ENCODE peak calls at places on chromosomes 3 and 15, in five cellular contexts. Z, W, V, M and T are unnamed samples.
A peak's percentile ranks its signal among the peaks of the same experiment; 100 is the strongest.

GRCh38 chr3:24601500-24601899 is 106.8 kb upstream of the THRB start:
- DNase-seq in M (no peak), Z (no peak), W (no peak), V (no peak), T (no peak)

GRCh38 chr3:113222412-113223086 is 11.2 kb downstream of the BOC start:
- DNase-seq in W (no peak), V (no peak), Z (no peak), M (no peak), T (no peak)

GRCh38 chr3:45180051-45180450 is 33.9 kb upstream of the CDCP1 start:
- DNase-seq in V (no peak), W (no peak), Z (no peak), M (no peak), T (no peak)

GRCh38 chr15:90001683-90002427 is 731 bp downstream of the ZNF710 start:
- DNase-seq in V (peak; percentile 55), Z (peak; percentile 75), W (peak; percentile 76), M (peak; percentile 80), T (peak; percentile 55)

GRCh38 chr15:66883322-66883911 is 181.4 kb downstream of the SMAD6 start:
- DNase-seq in M (peak; percentile 96), W (peak; percentile 91), V (peak; percentile 86), Z (peak; percentile 96), T (peak; percentile 96)

GRCh38 chr3:44687898-44688297 is 24.6 kb upstream of the ZNF502 start:
- DNase-seq in M (no peak), Z (no peak), V (no peak), W (no peak), T (no peak)

GRCh38 chr15:31361764-31362120 is 35.1 kb downstream of the KLF13 start:
- DNase-seq in M (no peak), W (no peak), V (no peak), Z (no peak), T (no peak)

GRCh38 chr15:44035781-44036699 is 159.0 kb downstream of the FRMD5 start:
- DNase-seq in W (no peak), V (no peak), Z (no peak), M (no peak), T (no peak)

GRCh38 chr3:49465269-49466034 is 4.6 kb upstream of the DAG1 start:
- DNase-seq in W (peak; percentile 69), V (peak; percentile 72), M (no peak), Z (no peak), T (no peak)

GRCh38 chr3:149701206-149701976 is 43.6 kb upstream of the WWTR1 start:
- DNase-seq in V (no peak), Z (no peak), W (no peak), M (no peak), T (no peak)

GRCh38 chr3:127215714-127216414 is 22.9 kb downstream of the PRR23E start:
- DNase-seq in W (no peak), Z (no peak), V (no peak), M (no peak), T (no peak)

GRCh38 chr3:106945435-106945834 is 431.8 kb upstream of the CCDC54 start:
- DNase-seq in V (no peak), M (no peak), Z (no peak), W (no peak), T (no peak)

GRCh38 chr3:65902304-65902793 is 136.4 kb downstream of the MAGI1 start:
- DNase-seq in V (peak; percentile 45), Z (no peak), M (no peak), W (no peak), T (no peak)

GRCh38 chr3:9192238-9192637 is 57.2 kb downstream of the SRGAP3 start:
- DNase-seq in V (peak; percentile 43), W (no peak), M (no peak), Z (no peak), T (peak; percentile 80)

GRCh38 chr15:67548862-67549651 is 6.6 kb downstream of the MAP2K5 start:
- DNase-seq in Z (no peak), W (no peak), V (peak; percentile 27), M (no peak), T (peak; percentile 23)

GRCh38 chr3:46948830-46949671 is 27.5 kb downstream of the CCDC12 start:
- DNase-seq in Z (no peak), W (peak; percentile 80), M (no peak), V (peak; percentile 60), T (peak; percentile 47)

GRCh38 chr3:31544634-31545033 is 11.9 kb downstream of the STT3B start:
- DNase-seq in Z (no peak), M (no peak), W (no peak), V (no peak), T (peak; percentile 38)

DNA sequence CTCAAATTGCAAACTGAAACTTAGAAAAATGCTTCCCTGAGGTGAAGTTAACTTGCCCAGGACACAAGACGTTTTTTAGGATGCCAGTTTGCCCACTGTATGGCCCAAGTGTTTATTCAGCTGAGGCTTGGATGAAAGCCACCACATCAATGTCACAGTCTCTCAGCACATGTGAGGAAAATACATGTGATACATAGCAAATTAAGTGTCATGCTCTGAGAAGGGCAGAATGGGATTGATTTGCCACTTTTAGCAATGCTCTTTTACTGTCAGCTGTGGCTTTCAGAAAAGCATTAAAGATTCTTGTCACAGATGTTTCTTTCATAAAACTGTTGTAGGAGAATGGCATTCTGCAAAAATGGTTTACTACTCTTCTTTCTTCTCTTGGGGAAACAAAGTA is 165.5 kb downstream of the ZIC1 start:
- DNase-seq in W (no peak), Z (no peak), V (no peak), M (no peak), T (no peak)
- TF ChIP-seq POLR2A in W (no peak), Z (no peak), V (no peak), M (no peak), T (no peak)

GRCh38 chr3:193554790-193555189 is at the start of gene ATP13A4:
- DNase-seq in W (no peak), M (no peak), V (peak; percentile 74), Z (peak; percentile 1), T (no peak)
- H3K4me3 ChIP-seq in W (no peak within 1 kb of the TSS), M (peak within 1 kb of the TSS; percentile 20), V (peak within 1 kb of the TSS; percentile 40), Z (no peak within 1 kb of the TSS), T (no peak within 1 kb of the TSS)

GRCh38 chr3:110248666-110249065 is 823.0 kb upstream of the NECTIN3 start:
- DNase-seq in M (no peak), W (no peak), Z (no peak), V (no peak), T (no peak)

GRCh38 chr3:110254591-110254990 is 817.0 kb upstream of the NECTIN3 start:
- DNase-seq in V (no peak), Z (no peak), W (peak; percentile 54), M (no peak), T (no peak)

GRCh38 chr3:110253794-110254193 is 817.8 kb upstream of the NECTIN3 start:
- DNase-seq in Z (no peak), V (no peak), W (no peak), M (no peak), T (no peak)
- H3K4me1 ChIP-seq in Z (no peaks in the 10 kb centered on the region), V (no peaks in the 10 kb centered on the region), W (no peaks in the 10 kb centered on the region), M (no peaks in the 10 kb centered on the region), T (no peaks in the 10 kb centered on the region)

DNA sequence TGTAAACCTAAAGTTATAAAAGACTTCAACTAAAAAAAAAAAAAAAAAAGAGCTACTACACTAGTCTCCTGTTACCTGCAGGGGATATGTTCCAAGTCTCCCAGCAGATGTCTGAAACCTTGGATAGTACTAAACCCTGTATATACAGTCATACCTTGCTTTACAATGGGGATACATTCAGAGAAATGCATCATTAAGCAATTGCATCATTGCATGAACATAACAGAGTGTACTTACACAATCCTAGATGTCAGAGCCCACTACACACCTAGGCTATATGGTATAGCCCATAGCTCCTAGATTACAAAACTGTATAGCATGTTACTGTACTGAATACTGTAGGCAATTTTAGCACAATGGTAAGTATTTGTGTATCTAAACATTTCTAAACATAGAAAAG is 119.1 kb downstream of the GMPS start:
- DNase-seq in Z (no peak), M (no peak), W (no peak), V (no peak), T (no peak)
- TF ChIP-seq POLR2A in Z (no peak), M (no peak), W (no peak), V (no peak), T (no peak)

GRCh38 chr3:192700885-192701284 is 26.5 kb downstream of the FGF12 start:
- DNase-seq in W (no peak), V (no peak), M (no peak), Z (no peak), T (no peak)

GRCh38 chr3:192710366-192710765 is 17.0 kb downstream of the FGF12 start:
- DNase-seq in W (no peak), Z (no peak), V (no peak), M (no peak), T (no peak)

DNA sequence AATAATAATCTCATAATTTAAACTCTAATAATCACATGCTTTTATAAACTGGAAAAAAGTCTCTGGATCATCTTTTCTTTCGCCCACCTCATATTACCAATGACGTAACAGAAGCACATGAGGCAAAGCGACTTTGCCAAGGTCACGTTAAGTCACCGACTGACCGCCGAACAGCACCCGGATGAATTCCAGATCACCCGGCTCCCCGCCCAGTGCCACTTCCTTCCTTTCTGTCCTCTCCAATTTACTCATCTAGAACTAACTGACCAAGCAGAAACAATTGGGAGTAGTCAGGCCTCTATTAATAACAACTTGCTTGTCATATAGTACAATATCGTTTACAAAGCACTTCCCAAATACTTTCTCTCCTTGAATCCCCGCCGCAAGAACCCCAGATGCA is 21.1 kb downstream of the FGF12 start:
- DNase-seq in Z (no peak), V (no peak), W (peak; percentile 70), M (no peak), T (no peak)
- H3K4me3 ChIP-seq in Z (no peak overlapping the region), V (no peak overlapping the region), W (no peak overlapping the region), M (no peak overlapping the region), T (no peak overlapping the region)

GRCh38 chr15:87906444-87906843 is 350.1 kb downstream of the NTRK3 start:
- DNase-seq in Z (no peak), V (no peak), M (no peak), W (no peak), T (no peak)
- H3K4me1 ChIP-seq in Z (no peaks in the 10 kb centered on the region), V (no peaks in the 10 kb centered on the region), M (no peaks in the 10 kb centered on the region), W (no peaks in the 10 kb centered on the region), T (no peaks in the 10 kb centered on the region)